ENCODE peak calls at places on chromosomes 12 and 14, in nine cellular contexts. One of them, this sample, is unnamed.

GRCh38 chr12:91778938-91779400 is 366.7 kb downstream of the BTG1 start:
- DNase-seq in RKO: peak
- DNase-seq in aorta: no peak
- DNase-seq in AG09319: peak
- DNase-seq in M059J: peak
- DNase-seq in GM13976: peak
- DNase-seq in activated CD4-positive, CD25-positive, alpha-beta regulatory T cell: peak
- DNase-seq in hepatic stellate cell: peak
- DNase-seq in ovary: no peak
- DNase-seq in this sample: peak

GRCh38 chr12:109302358-109302757 is 6.7 kb downstream of the FOXN4 start:
- DNase-seq in RKO: no peak
- DNase-seq in activated CD4-positive, CD25-positive, alpha-beta regulatory T cell: no peak
- DNase-seq in M059J: no peak
- DNase-seq in GM13976: no peak
- DNase-seq in hepatic stellate cell: no peak
- DNase-seq in ovary: no peak
- DNase-seq in aorta: no peak
- DNase-seq in AG09319: no peak
- DNase-seq in this sample: no peak

GRCh38 chr14:68042002-68042401 is 222.4 kb downstream of the RAD51B start:
- DNase-seq in AG09319: no peak
- DNase-seq in activated CD4-positive, CD25-positive, alpha-beta regulatory T cell: no peak
- DNase-seq in hepatic stellate cell: no peak
- DNase-seq in ovary: no peak
- DNase-seq in aorta: no peak
- DNase-seq in M059J: no peak
- DNase-seq in GM13976: no peak
- DNase-seq in RKO: no peak
- DNase-seq in this sample: no peak

GRCh38 chr12:98973395-98973794 is 328.3 kb downstream of the APAF1 start:
- DNase-seq in ovary: no peak
- DNase-seq in M059J: peak
- DNase-seq in AG09319: no peak
- DNase-seq in aorta: no peak
- DNase-seq in RKO: peak
- DNase-seq in GM13976: no peak
- DNase-seq in activated CD4-positive, CD25-positive, alpha-beta regulatory T cell: no peak
- DNase-seq in hepatic stellate cell: no peak
- DNase-seq in this sample: no peak

GRCh38 chr12:56299308-56299852 is 750 bp downstream of the CS start:
- DNase-seq in M059J: peak
- DNase-seq in GM13976: no peak
- DNase-seq in activated CD4-positive, CD25-positive, alpha-beta regulatory T cell: no peak
- DNase-seq in aorta: no peak
- DNase-seq in AG09319: no peak
- DNase-seq in hepatic stellate cell: peak
- DNase-seq in ovary: no peak
- DNase-seq in RKO: no peak
- DNase-seq in this sample: peak

GRCh38 chr14:65149116-65149515 is 46.8 kb upstream of the MAX start:
- DNase-seq in RKO: no peak
- DNase-seq in GM13976: no peak
- DNase-seq in hepatic stellate cell: no peak
- DNase-seq in ovary: no peak
- DNase-seq in aorta: no peak
- DNase-seq in activated CD4-positive, CD25-positive, alpha-beta regulatory T cell: no peak
- DNase-seq in M059J: no peak
- DNase-seq in AG09319: no peak
- DNase-seq in this sample: no peak

GRCh38 chr14:69358233-69358963 is 39.7 kb downstream of the ERH start:
- DNase-seq in aorta: no peak
- DNase-seq in GM13976: peak
- DNase-seq in ovary: no peak
- DNase-seq in RKO: no peak
- DNase-seq in AG09319: no peak
- DNase-seq in M059J: peak
- DNase-seq in activated CD4-positive, CD25-positive, alpha-beta regulatory T cell: peak
- DNase-seq in hepatic stellate cell: no peak
- DNase-seq in this sample: no peak

GRCh38 chr12:51401900-51402299 is 10.7 kb upstream of the GALNT6 start:
- DNase-seq in activated CD4-positive, CD25-positive, alpha-beta regulatory T cell: no peak
- DNase-seq in GM13976: no peak
- DNase-seq in RKO: no peak
- DNase-seq in M059J: no peak
- DNase-seq in hepatic stellate cell: no peak
- DNase-seq in ovary: no peak
- DNase-seq in aorta: no peak
- DNase-seq in AG09319: no peak
- DNase-seq in this sample: no peak

GRCh38 chr14:106665814-106666213 is 1139.4 kb downstream of the TMEM121 start:
- DNase-seq in activated CD4-positive, CD25-positive, alpha-beta regulatory T cell: no peak
- DNase-seq in AG09319: no peak
- DNase-seq in aorta: no peak
- DNase-seq in M059J: no peak
- DNase-seq in RKO: no peak
- DNase-seq in ovary: no peak
- DNase-seq in hepatic stellate cell: no peak
- DNase-seq in GM13976: no peak
- DNase-seq in this sample: no peak

GRCh38 chr12:60101715-60102114 is 505.9 kb downstream of the SLC16A7 start:
- DNase-seq in ovary: no peak
- DNase-seq in RKO: no peak
- DNase-seq in aorta: no peak
- DNase-seq in M059J: peak
- DNase-seq in AG09319: no peak
- DNase-seq in activated CD4-positive, CD25-positive, alpha-beta regulatory T cell: no peak
- DNase-seq in hepatic stellate cell: no peak
- DNase-seq in GM13976: no peak
- DNase-seq in this sample: no peak

GRCh38 chr14:103220134-103220981 is 97.1 kb downstream of the TNFAIP2 start:
- DNase-seq in M059J: no peak
- DNase-seq in aorta: peak
- DNase-seq in AG09319: no peak
- DNase-seq in RKO: no peak
- DNase-seq in ovary: no peak
- DNase-seq in hepatic stellate cell: no peak
- DNase-seq in GM13976: peak
- DNase-seq in activated CD4-positive, CD25-positive, alpha-beta regulatory T cell: no peak
- DNase-seq in this sample: no peak

GRCh38 chr12:105469182-105469581 is 138.7 kb downstream of the C12orf75 start:
- DNase-seq in RKO: no peak
- DNase-seq in M059J: no peak
- DNase-seq in GM13976: no peak
- DNase-seq in ovary: no peak
- DNase-seq in hepatic stellate cell: no peak
- DNase-seq in activated CD4-positive, CD25-positive, alpha-beta regulatory T cell: no peak
- DNase-seq in aorta: no peak
- DNase-seq in AG09319: no peak
- DNase-seq in this sample: no peak

GRCh38 chr12:94148841-94149780 is 734 bp downstream of the PLXNC1 start:
- DNase-seq in AG09319: no peak
- DNase-seq in M059J: peak
- DNase-seq in ovary: peak
- DNase-seq in GM13976: peak
- DNase-seq in RKO: no peak
- DNase-seq in aorta: peak
- DNase-seq in activated CD4-positive, CD25-positive, alpha-beta regulatory T cell: peak
- DNase-seq in hepatic stellate cell: peak
- DNase-seq in this sample: peak

GRCh38 chr12:45590646-45591045 is 138.9 kb upstream of the ARID2 start:
- DNase-seq in aorta: no peak
- DNase-seq in AG09319: no peak
- DNase-seq in ovary: no peak
- DNase-seq in GM13976: no peak
- DNase-seq in activated CD4-positive, CD25-positive, alpha-beta regulatory T cell: no peak
- DNase-seq in hepatic stellate cell: no peak
- DNase-seq in RKO: no peak
- DNase-seq in M059J: no peak
- DNase-seq in this sample: no peak

GRCh38 chr12:52033506-52034258 is 17.6 kb upstream of the NR4A1 start:
- DNase-seq in ovary: no peak
- DNase-seq in aorta: peak
- DNase-seq in RKO: no peak
- DNase-seq in AG09319: no peak
- DNase-seq in GM13976: no peak
- DNase-seq in hepatic stellate cell: no peak
- DNase-seq in M059J: no peak
- DNase-seq in activated CD4-positive, CD25-positive, alpha-beta regulatory T cell: no peak
- DNase-seq in this sample: no peak

GRCh38 chr14:92914087-92914656 is 8.8 kb upstream of the CHGA start:
- DNase-seq in AG09319: no peak
- DNase-seq in M059J: no peak
- DNase-seq in RKO: peak
- DNase-seq in aorta: no peak
- DNase-seq in GM13976: peak
- DNase-seq in activated CD4-positive, CD25-positive, alpha-beta regulatory T cell: no peak
- DNase-seq in hepatic stellate cell: no peak
- DNase-seq in ovary: no peak
- DNase-seq in this sample: no peak

GRCh38 chr14:76261371-76261811 is 109.7 kb downstream of the GPATCH2L start:
- DNase-seq in M059J: no peak
- DNase-seq in RKO: no peak
- DNase-seq in AG09319: no peak
- DNase-seq in hepatic stellate cell: no peak
- DNase-seq in ovary: no peak
- DNase-seq in aorta: no peak
- DNase-seq in GM13976: no peak
- DNase-seq in activated CD4-positive, CD25-positive, alpha-beta regulatory T cell: no peak
- DNase-seq in this sample: no peak

GRCh38 chr12:112750971-112751370 is 40.6 kb upstream of the RPH3A start:
- DNase-seq in RKO: peak
- DNase-seq in hepatic stellate cell: no peak
- DNase-seq in activated CD4-positive, CD25-positive, alpha-beta regulatory T cell: no peak
- DNase-seq in AG09319: no peak
- DNase-seq in ovary: no peak
- DNase-seq in aorta: no peak
- DNase-seq in M059J: peak
- DNase-seq in GM13976: no peak
- DNase-seq in this sample: no peak

GRCh38 chr12:46368138-46368537 is 4.4 kb downstream of the SLC38A2 start:
- DNase-seq in aorta: no peak
- DNase-seq in RKO: peak
- DNase-seq in GM13976: no peak
- DNase-seq in M059J: no peak
- DNase-seq in hepatic stellate cell: no peak
- DNase-seq in activated CD4-positive, CD25-positive, alpha-beta regulatory T cell: no peak
- DNase-seq in AG09319: no peak
- DNase-seq in ovary: no peak
- DNase-seq in this sample: no peak

GRCh38 chr14:76958975-76959710 is 69.4 kb downstream of the IRF2BPL start:
- DNase-seq in RKO: peak
- DNase-seq in ovary: no peak
- DNase-seq in activated CD4-positive, CD25-positive, alpha-beta regulatory T cell: no peak
- DNase-seq in M059J: peak
- DNase-seq in AG09319: no peak
- DNase-seq in hepatic stellate cell: no peak
- DNase-seq in GM13976: peak
- DNase-seq in aorta: peak
- DNase-seq in this sample: no peak

GRCh38 chr14:93430889-93431670 is at the start of gene UNC79:
- DNase-seq in M059J: no peak
- DNase-seq in aorta: no peak
- DNase-seq in ovary: no peak
- DNase-seq in activated CD4-positive, CD25-positive, alpha-beta regulatory T cell: no peak
- DNase-seq in AG09319: no peak
- DNase-seq in GM13976: peak
- DNase-seq in hepatic stellate cell: no peak
- DNase-seq in RKO: no peak
- DNase-seq in this sample: no peak

GRCh38 chr12:118287728-118288127 is 85.0 kb downstream of the TAOK3 start:
- DNase-seq in activated CD4-positive, CD25-positive, alpha-beta regulatory T cell: no peak
- DNase-seq in ovary: no peak
- DNase-seq in AG09319: no peak
- DNase-seq in M059J: no peak
- DNase-seq in RKO: no peak
- DNase-seq in aorta: no peak
- DNase-seq in hepatic stellate cell: no peak
- DNase-seq in GM13976: no peak
- DNase-seq in this sample: no peak

GRCh38 chr14:105192866-105193731 is 12.0 kb upstream of the NUDT14 start:
- DNase-seq in M059J: peak
- DNase-seq in activated CD4-positive, CD25-positive, alpha-beta regulatory T cell: no peak
- DNase-seq in ovary: no peak
- DNase-seq in hepatic stellate cell: peak
- DNase-seq in GM13976: no peak
- DNase-seq in RKO: no peak
- DNase-seq in aorta: no peak
- DNase-seq in AG09319: no peak
- DNase-seq in this sample: no peak

GRCh38 chr12:11729008-11729407 is 79.5 kb downstream of the ETV6 start:
- DNase-seq in aorta: no peak
- DNase-seq in hepatic stellate cell: no peak
- DNase-seq in GM13976: no peak
- DNase-seq in AG09319: no peak
- DNase-seq in M059J: no peak
- DNase-seq in RKO: no peak
- DNase-seq in ovary: no peak
- DNase-seq in activated CD4-positive, CD25-positive, alpha-beta regulatory T cell: no peak
- DNase-seq in this sample: no peak

GRCh38 chr12:48852734-48853168 is 788 bp upstream of the DDX23 start:
- DNase-seq in RKO: no peak
- DNase-seq in activated CD4-positive, CD25-positive, alpha-beta regulatory T cell: no peak
- DNase-seq in M059J: no peak
- DNase-seq in GM13976: no peak
- DNase-seq in hepatic stellate cell: no peak
- DNase-seq in AG09319: no peak
- DNase-seq in aorta: no peak
- DNase-seq in ovary: no peak
- DNase-seq in this sample: no peak

GRCh38 chr12:4909397-4909733 is 340 bp upstream of the KCNA1 start:
- DNase-seq in aorta: peak
- DNase-seq in ovary: no peak
- DNase-seq in activated CD4-positive, CD25-positive, alpha-beta regulatory T cell: no peak
- DNase-seq in hepatic stellate cell: no peak
- DNase-seq in RKO: no peak
- DNase-seq in AG09319: no peak
- DNase-seq in M059J: no peak
- DNase-seq in GM13976: peak
- DNase-seq in this sample: no peak

GRCh38 chr12:92096346-92097136 is 49.1 kb downstream of the BTG1 start:
- DNase-seq in RKO: no peak
- DNase-seq in M059J: peak
- DNase-seq in activated CD4-positive, CD25-positive, alpha-beta regulatory T cell: no peak
- DNase-seq in GM13976: no peak
- DNase-seq in hepatic stellate cell: no peak
- DNase-seq in AG09319: no peak
- DNase-seq in ovary: no peak
- DNase-seq in aorta: no peak
- DNase-seq in this sample: no peak

GRCh38 chr12:89525002-89525823 is 617 bp upstream of the GALNT4 start:
- DNase-seq in RKO: peak
- DNase-seq in hepatic stellate cell: peak
- DNase-seq in GM13976: peak
- DNase-seq in M059J: peak
- DNase-seq in activated CD4-positive, CD25-positive, alpha-beta regulatory T cell: peak
- DNase-seq in ovary: peak
- DNase-seq in AG09319: no peak
- DNase-seq in aorta: peak
- DNase-seq in this sample: peak